ENCODE peak calls at places on chromosomes 3 and 15, in five cellular contexts. S is GM12878, O is IMR-90, K is K562, G is A549. E is an unnamed sample.

GRCh38 chr3:30638685-30639412 is 32.4 kb downstream of the TGFBR2 start:
- DNase-seq in S (no peak), O (no peak), K (no peak), G (no peak), E (peak)

GRCh38 chr3:29317659-29318173 is 36.8 kb downstream of the RBMS3 start:
- DNase-seq in S (no peak), O (no peak), K (no peak), G (no peak), E (no peak)

GRCh38 chr3:11835028-11835639 is 11.6 kb downstream of the TAMM41 start:
- DNase-seq in S (no peak), O (peak), K (peak), G (peak), E (peak)

GRCh38 chr15:35630985-35631384 is 85.0 kb upstream of the DPH6 start:
- DNase-seq in S (no peak), O (no peak), K (no peak), G (no peak), E (no peak)

GRCh38 chr15:64985382-64986033 is 4.2 kb downstream of the SPG21 start:
- DNase-seq in S (no peak), O (peak), K (no peak), G (peak), E (no peak)

GRCh38 chr15:70480196-70480856 is 283.0 kb downstream of the UACA start:
- DNase-seq in S (no peak), O (no peak), K (no peak), G (no peak), E (no peak)

GRCh38 chr3:31976302-31976701 is 4.8 kb downstream of the OSBPL10 start:
- DNase-seq in S (no peak), O (no peak), K (no peak), G (no peak), E (no peak)

GRCh38 chr3:169153614-169154013 is 509.9 kb downstream of the MECOM start:
- DNase-seq in S (no peak), O (no peak), K (no peak), G (no peak), E (no peak)

GRCh38 chr3:7876741-7877297 is 624.8 kb upstream of the LMCD1 start:
- DNase-seq in S (no peak), O (no peak), K (no peak), G (no peak), E (no peak)

GRCh38 chr3:131036200-131036816 is 9.6 kb downstream of the NEK11 start:
- DNase-seq in S (no peak), O (peak), K (no peak), G (peak), E (no peak)

GRCh38 chr3:191246628-191247027 is 47.6 kb downstream of the OSTN start:
- DNase-seq in S (no peak), O (peak), K (no peak), G (peak), E (no peak)

GRCh38 chr3:52228751-52229291 is 3.4 kb upstream of the TLR9 start:
- DNase-seq in S (no peak), O (no peak), K (no peak), G (no peak), E (no peak)

GRCh38 chr3:64956619-64957018 is 268.8 kb upstream of the ADAMTS9 start:
- DNase-seq in S (no peak), O (no peak), K (no peak), G (no peak), E (no peak)

GRCh38 chr15:92451225-92451825 is 57.6 kb downstream of the ST8SIA2 start:
- DNase-seq in S (no peak), O (peak), K (no peak), G (peak), E (no peak)

GRCh38 chr3:113660901-113661300 is 35.5 kb downstream of the USF3 start:
- DNase-seq in S (no peak), O (peak), K (no peak), G (no peak), E (no peak)

GRCh38 chr3:171384101-171384891 is 75.9 kb downstream of the TNIK start:
- DNase-seq in S (no peak), O (peak), K (no peak), G (no peak), E (no peak)

GRCh38 chr15:88661766-88662556 is 23.1 kb downstream of the ISG20 start:
- DNase-seq in S (no peak), O (peak), K (no peak), G (no peak), E (no peak)

GRCh38 chr3:126399348-126399730 is 4.6 kb downstream of the CFAP100 start:
- DNase-seq in S (peak), O (no peak), K (no peak), G (no peak), E (no peak)

GRCh38 chr3:114093596-114093995 is 37.1 kb downstream of the QTRT2 start:
- DNase-seq in S (no peak), O (peak), K (no peak), G (peak), E (peak)

GRCh38 chr3:161171639-161172552 is 49.2 kb upstream of the NMD3 start:
- DNase-seq in S (no peak), O (no peak), K (no peak), G (peak), E (no peak)

GRCh38 chr15:29835301-29835700 is 13.0 kb upstream of the TJP1 start:
- DNase-seq in S (no peak), O (peak), K (no peak), G (no peak), E (no peak)

GRCh38 chr15:49428392-49429095 is 5.5 kb downstream of the FGF7 start:
- DNase-seq in S (no peak), O (peak), K (no peak), G (no peak), E (no peak)

GRCh38 chr3:185582871-185583270 is 3.2 kb upstream of the SENP2 start:
- DNase-seq in S (peak), O (no peak), K (no peak), G (no peak), E (no peak)

GRCh38 chr3:65915477-65915876 is 123.2 kb downstream of the MAGI1 start:
- DNase-seq in S (no peak), O (no peak), K (no peak), G (no peak), E (no peak)

GRCh38 chr3:133570937-133571320 is 2.6 kb upstream of the CDV3 start:
- DNase-seq in S (no peak), O (peak), K (no peak), G (no peak), E (no peak)

GRCh38 chr15:74785716-74786032 is 3.8 kb downstream of the CSK start:
- DNase-seq in S (no peak), O (no peak), K (no peak), G (no peak), E (no peak)

GRCh38 chr3:16300881-16301359 is 35.9 kb downstream of the OXNAD1 start:
- DNase-seq in S (peak), O (no peak), K (no peak), G (no peak), E (no peak)

GRCh38 chr3:49901351-49902339 is 2.0 kb downstream of the MST1R start:
- DNase-seq in S (no peak), O (peak), K (no peak), G (no peak), E (no peak)

GRCh38 chr3:124078978-124079911 is 87.3 kb upstream of the ROPN1 start:
- DNase-seq in S (no peak), O (peak), K (peak), G (peak), E (peak)

GRCh38 chr3:12229144-12229871 is 59.6 kb upstream of the PPARG start:
- DNase-seq in S (no peak), O (no peak), K (no peak), G (no peak), E (no peak)

GRCh38 chr15:34065941-34066340 is 26.9 kb upstream of the AVEN start:
- DNase-seq in S (no peak), O (no peak), K (no peak), G (no peak), E (no peak)

GRCh38 chr15:29970402-29970695 is 112.4 kb upstream of the GOLGA8J start:
- DNase-seq in S (no peak), O (no peak), K (no peak), G (peak), E (peak)

GRCh38 chr15:82677720-82678323 is 30.7 kb upstream of the CPEB1 start:
- DNase-seq in S (no peak), O (no peak), K (peak), G (no peak), E (no peak)

GRCh38 chr15:88454867-88455810 is 12.0 kb downstream of the MRPL46 start:
- DNase-seq in S (no peak), O (peak), K (peak), G (peak), E (peak)

GRCh38 chr3:42425736-42426407 is 15.5 kb upstream of the LYZL4 start:
- DNase-seq in S (no peak), O (no peak), K (no peak), G (no peak), E (no peak)

GRCh38 chr3:13896473-13897154 is 16.7 kb upstream of the WNT7A start:
- DNase-seq in S (peak), O (peak), K (peak), G (peak), E (peak)

GRCh38 chr15:31327674-31328424 is 1.2 kb downstream of the KLF13 start:
- DNase-seq in S (no peak), O (peak), K (peak), G (peak), E (peak)

GRCh38 chr3:177721864-177722370 is 524.6 kb upstream of the TBL1XR1 start:
- DNase-seq in S (no peak), O (no peak), K (no peak), G (no peak), E (no peak)

GRCh38 chr3:15667484-15667883 is 65.9 kb downstream of the BTD start:
- DNase-seq in S (peak), O (no peak), K (no peak), G (no peak), E (no peak)

GRCh38 chr3:33440578-33441321 is 545 bp upstream of the UBP1 start:
- DNase-seq in S (peak), O (peak), K (peak), G (peak), E (peak)

GRCh38 chr3:33439421-33440327 is 531 bp downstream of the UBP1 start:
- DNase-seq in S (no peak), O (peak), K (peak), G (peak), E (peak)

GRCh38 chr3:33440328-33440577 is at the start of gene UBP1:
- DNase-seq in S (no peak), O (no peak), K (no peak), G (no peak), E (peak)

GRCh38 chr3:33442190-33442589 is 2.0 kb upstream of the UBP1 start:
- DNase-seq in S (no peak), O (no peak), K (no peak), G (no peak), E (no peak)

GRCh38 chr3:33441322-33441976 is 1.2 kb upstream of the UBP1 start:
- DNase-seq in S (no peak), O (no peak), K (no peak), G (no peak), E (no peak)
- TF ChIP-seq SMC3 in S (no peak), O (no peak), K (no peak), G (no peak), E (no peak)

GRCh38 chr3:184537885-184538599 is 23.5 kb upstream of the EPHB3 start:
- DNase-seq in S (no peak), O (no peak), K (no peak), G (no peak), E (no peak)

GRCh38 chr3:184538600-184539431 is 22.8 kb upstream of the EPHB3 start:
- DNase-seq in S (no peak), O (no peak), K (no peak), G (no peak), E (no peak)

GRCh38 chr3:184540777-184541681 is 20.6 kb upstream of the EPHB3 start:
- DNase-seq in S (no peak), O (peak), K (peak), G (peak), E (no peak)

GRCh38 chr3:184541886-184542562 is 19.6 kb upstream of the EPHB3 start:
- DNase-seq in S (no peak), O (no peak), K (no peak), G (no peak), E (no peak)

GRCh38 chr3:184539801-184540440 is 21.7 kb upstream of the EPHB3 start:
- DNase-seq in S (no peak), O (no peak), K (peak), G (no peak), E (no peak)
- TF ChIP-seq SMC3 in S (no peak), O (no peak), K (no peak), G (no peak), E (no peak)

GRCh38 chr15:63236272-63236671 is 41.1 kb upstream of the APH1B start:
- DNase-seq in S (no peak), O (peak), K (no peak), G (peak), E (no peak)

GRCh38 chr15:63232400-63232799 is 43.0 kb downstream of the RAB8B start:
- DNase-seq in S (no peak), O (no peak), K (no peak), G (no peak), E (no peak)

GRCh38 chr15:63232943-63233342 is 43.5 kb downstream of the RAB8B start:
- DNase-seq in S (no peak), O (peak), K (no peak), G (no peak), E (no peak)

GRCh38 chr15:63233667-63234419 is 43.6 kb upstream of the APH1B start:
- DNase-seq in S (no peak), O (peak), K (no peak), G (peak), E (no peak)

DNA sequence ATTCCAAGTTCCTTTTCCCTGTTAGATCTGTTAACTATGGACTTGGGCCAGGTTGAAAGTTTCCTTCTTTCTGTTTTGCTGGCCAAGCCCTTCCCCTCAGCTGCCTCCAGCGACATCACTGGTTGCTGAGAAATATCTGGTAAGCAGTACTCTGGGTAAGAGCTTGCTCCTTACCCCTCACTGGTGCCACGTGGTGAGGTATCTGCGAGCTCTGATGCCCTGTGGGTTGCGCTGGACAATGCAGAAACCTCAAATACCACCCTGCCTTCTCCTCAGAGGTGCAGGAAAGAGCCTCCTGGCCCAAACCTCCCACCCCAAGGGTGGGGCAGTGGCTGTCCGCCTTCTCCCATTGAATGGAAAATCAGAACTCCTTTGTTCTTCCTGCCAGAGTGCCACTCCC is 42.9 kb upstream of the APH1B start:
- DNase-seq in S (no peak), O (peak), K (no peak), G (peak), E (no peak)
- TF ChIP-seq SMC3 in S (no peak), O (no peak), K (no peak), G (no peak), E (no peak)

DNA sequence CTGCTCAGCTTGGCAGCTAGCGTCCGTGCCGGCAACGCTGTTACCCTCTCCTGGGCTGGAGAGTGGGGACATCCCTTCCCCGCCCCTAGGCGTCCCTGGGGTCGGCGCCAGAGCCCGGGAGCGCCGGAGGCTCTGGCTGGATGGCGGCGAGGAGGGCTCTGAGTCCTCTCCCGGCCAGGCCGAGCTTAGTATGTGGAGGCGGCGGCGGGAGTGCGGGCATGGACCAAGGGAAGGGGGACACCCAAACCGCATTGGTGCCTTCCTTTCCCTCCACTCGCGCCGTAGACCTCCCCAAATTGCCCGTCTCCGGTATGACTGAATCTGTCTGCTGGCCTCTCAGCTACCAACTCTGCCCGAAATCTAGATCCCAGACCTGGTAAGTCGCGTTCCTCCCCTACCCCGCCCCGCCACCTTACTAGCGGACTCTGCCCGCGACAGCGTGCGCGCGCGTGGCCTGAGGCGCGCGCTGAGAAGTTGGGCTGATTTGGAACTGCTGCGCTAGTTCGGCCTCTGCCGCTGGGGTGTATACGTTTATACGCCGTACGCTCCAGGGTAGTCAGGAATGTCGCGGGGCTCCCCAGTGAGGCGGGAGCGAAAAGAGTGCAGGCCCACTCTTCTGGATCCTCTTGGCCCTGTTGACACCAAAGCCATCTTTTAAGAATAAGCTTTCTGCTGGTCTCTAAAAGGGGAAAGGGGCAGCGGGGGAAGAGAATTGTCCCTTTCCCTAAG is 12.2 kb downstream of the ZIC1 start:
- DNase-seq in S (no peak), O (no peak), K (no peak), G (no peak), E (peak)
- TF ChIP-seq SMC3 in S (no peak), O (no peak), K (no peak), G (no peak), E (no peak)

DNA sequence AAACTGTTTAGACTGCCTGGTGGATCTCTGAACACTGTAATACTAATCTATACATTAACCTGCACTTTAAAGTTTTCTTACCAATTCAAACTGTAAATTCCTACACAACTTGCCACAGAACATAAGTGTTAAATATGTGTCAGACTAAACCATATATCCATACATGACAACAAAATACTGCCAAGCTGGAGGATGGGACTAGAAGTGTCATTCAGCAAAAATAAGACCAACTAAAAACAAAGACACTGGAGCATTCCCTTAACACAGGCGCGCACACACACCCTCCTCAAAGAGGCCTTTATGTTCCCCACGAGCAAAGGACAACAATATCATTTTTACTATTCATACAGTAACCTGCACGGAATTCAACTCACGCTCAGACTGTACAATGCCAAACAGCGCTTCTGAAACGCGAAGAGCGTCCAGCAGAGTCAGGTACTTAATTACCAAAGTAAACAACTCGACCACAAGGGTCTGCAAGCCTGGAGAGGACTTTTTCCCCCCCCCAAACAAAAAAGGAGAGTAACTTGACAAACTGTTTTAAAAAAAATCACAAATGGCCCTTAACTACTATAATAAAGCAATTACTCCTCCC is 1.1 kb downstream of the DCUN1D1 start:
- DNase-seq in S (no peak), O (peak), K (no peak), G (no peak), E (no peak)
- TF ChIP-seq SMC3 in S (no peak), O (no peak), K (no peak), G (no peak), E (no peak)

DNA sequence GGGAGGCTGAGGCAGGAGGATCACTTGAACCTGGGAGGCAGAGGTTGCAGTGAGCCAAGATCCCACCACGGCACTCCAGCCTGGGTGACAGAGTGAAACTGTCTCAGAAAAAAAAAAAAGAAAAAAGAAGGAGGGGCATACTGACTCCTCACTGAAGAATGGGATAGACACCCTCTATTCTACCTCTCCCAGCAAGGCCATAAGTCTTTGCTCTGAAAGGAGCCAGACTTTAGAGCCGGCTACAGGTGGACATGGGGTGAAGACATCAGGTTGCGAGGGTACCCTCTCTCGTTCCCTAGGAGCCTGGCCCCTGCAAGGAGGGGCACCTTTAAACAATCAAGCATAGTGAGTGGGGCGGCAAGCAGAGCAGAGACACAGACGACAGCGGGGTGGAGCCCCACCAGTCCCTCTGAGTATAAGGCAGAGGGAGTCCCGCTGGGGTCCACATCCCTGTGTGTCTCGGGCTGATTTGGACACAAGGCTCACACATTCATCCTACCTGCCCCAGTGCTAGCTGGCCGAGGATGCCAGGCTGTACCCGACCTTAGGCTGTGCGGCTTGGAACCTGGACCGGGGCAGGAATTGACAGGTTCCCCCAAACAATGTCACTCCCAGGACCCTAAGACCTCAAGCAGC is 1.1 kb downstream of the GRAMD2A start:
- DNase-seq in S (no peak), O (no peak), K (no peak), G (peak), E (no peak)
- TF ChIP-seq SMC3 in S (no peak), O (no peak), K (no peak), G (no peak), E (no peak)

GRCh38 chr3:156300373-156300772 is 180.0 kb downstream of the KCNAB1 start:
- DNase-seq in S (no peak), O (no peak), K (no peak), G (no peak), E (no peak)
- TF ChIP-seq SMC3 in S (no peak), O (no peak), K (no peak), G (no peak), E (no peak)